ENCODE peak calls at places on chromosomes 1 and 21, in four cellular contexts. S is astrocyte of the spinal cord, B is uterus, X is H54. F is an unnamed sample.

GRCh38 chr1:162240643-162240976 is 136.0 kb downstream of the SPATA46 start:
- DNase-seq in S (no peak), B (no peak), X (no peak), F (no peak)

GRCh38 chr1:20141001-20141400 is 1.9 kb downstream of the PLA2G2F start:
- DNase-seq in S (no peak), B (no peak), X (no peak), F (no peak)

GRCh38 chr1:235999259-235999925 is 65.5 kb downstream of the NID1 start:
- DNase-seq in S (peak; percentile 94), B (no peak), X (peak; percentile 69), F (peak; percentile 68)

GRCh38 chr21:32826317-32827167 is 55.0 kb upstream of the PAXBP1 start:
- DNase-seq in S (peak; percentile 55), B (no peak), X (peak; percentile 28), F (peak; percentile 53)

GRCh38 chr1:46413596-46413985 is 19.5 kb downstream of the FAAH start:
- DNase-seq in S (no peak), B (no peak), X (no peak), F (peak; percentile 50)

GRCh38 chr1:37176269-37176668 is 142.0 kb upstream of the GRIK3 start:
- DNase-seq in S (no peak), B (no peak), X (no peak), F (no peak)

GRCh38 chr21:46021978-46022544 is 40.5 kb downstream of the COL6A1 start:
- DNase-seq in S (no peak), B (peak; percentile 73), X (no peak), F (no peak)

GRCh38 chr1:225441314-225442119 is 13.7 kb upstream of the LBR start:
- DNase-seq in S (no peak), B (no peak), X (no peak), F (no peak)

GRCh38 chr1:201583663-201584062 is 44.7 kb downstream of the NAV1 start:
- DNase-seq in S (no peak), B (no peak), X (no peak), F (no peak)

GRCh38 chr21:38985423-38986378 is 180.0 kb downstream of the ETS2 start:
- DNase-seq in S (peak; percentile 84), B (peak; percentile 74), X (peak; percentile 23), F (peak; percentile 97)

GRCh38 chr1:68464891-68465290 is 15.1 kb upstream of the RPE65 start:
- DNase-seq in S (no peak), B (no peak), X (no peak), F (no peak)

GRCh38 chr21:25801217-25802015 is 66.6 kb downstream of the GABPA start:
- DNase-seq in S (peak; percentile 68), B (peak; percentile 63), X (peak; percentile 67), F (peak; percentile 90)

GRCh38 chr1:232038704-232039103 is 412.1 kb downstream of the DISC1 start:
- DNase-seq in S (peak; percentile 11), B (no peak), X (no peak), F (no peak)